ENCODE peak calls at places on chromosomes 16 and 17, in four cellular contexts. G is thyroid gland, P is NCI-H1092 treated with DMSO at 0.1 percent for 48 hours, V is dorsolateral prefrontal cortex. O is an unnamed sample.

GRCh38 chr17:68993112-68993511 is 37.9 kb upstream of the ABCA8 start:
- DNase-seq in G (no peak), P (no peak), V (no peak), O (no peak)

GRCh38 chr17:40452074-40452787 is 9.0 kb downstream of the IGFBP4 start:
- DNase-seq in G (no peak), P (no peak), V (no peak), O (no peak)

GRCh38 chr17:61015966-61016365 is 338.3 kb downstream of the BCAS3 start:
- DNase-seq in G (no peak), P (no peak), V (no peak), O (no peak)

GRCh38 chr16:1933097-1933661 is 9.8 kb downstream of the MSRB1 start:
- DNase-seq in G (no peak), P (no peak), V (no peak), O (no peak)

GRCh38 chr17:77948690-77949114 is 9.8 kb upstream of the TNRC6C start:
- DNase-seq in G (peak; percentile 17), P (no peak), V (peak; percentile 82), O (no peak)

GRCh38 chr17:78976907-78977680 is 2.6 kb downstream of the LGALS3BP start:
- DNase-seq in G (no peak), P (no peak), V (no peak), O (no peak)

GRCh38 chr17:34998205-34998604 is 17.9 kb downstream of the LIG3 start:
- DNase-seq in G (peak; percentile 87), P (peak; percentile 17), V (peak; percentile 83), O (peak; percentile 40)

GRCh38 chr17:35898283-35899070 is 18.3 kb upstream of the CCL5 start:
- DNase-seq in G (peak; percentile 83), P (peak; percentile 71), V (no peak), O (peak; percentile 1)

GRCh38 chr17:41329279-41329925 is 13.9 kb upstream of the KRTAP17-1 start:
- DNase-seq in G (peak; percentile 35), P (peak; percentile 26), V (no peak), O (peak; percentile 22)

GRCh38 chr17:75240394-75241142 is 20.8 kb downstream of the GGA3 start:
- DNase-seq in G (no peak), P (peak; percentile 6), V (no peak), O (peak; percentile 92)

GRCh38 chr17:40727447-40728231 is 24.1 kb upstream of the KRT24 start:
- DNase-seq in G (peak; percentile 2), P (no peak), V (no peak), O (no peak)

GRCh38 chr16:77406680-77407079 is 28.2 kb downstream of the ADAMTS18 start:
- DNase-seq in G (no peak), P (no peak), V (no peak), O (no peak)

GRCh38 chr16:69112285-69113129 is 7.1 kb downstream of the HAS3 start:
- DNase-seq in G (peak; percentile 45), P (no peak), V (peak; percentile 36), O (peak; percentile 57)

GRCh38 chr17:15463363-15463762 is 4.1 kb downstream of the CDRT4 start:
- DNase-seq in G (peak; percentile 83), P (peak; percentile 22), V (no peak), O (peak; percentile 16)

GRCh38 chr17:40903129-40903847 is 18.2 kb upstream of the KRT20 start:
- DNase-seq in G (no peak), P (peak; percentile 32), V (no peak), O (no peak)

GRCh38 chr17:80982426-80982974 is 9.1 kb upstream of the CHMP6 start:
- DNase-seq in G (no peak), P (no peak), V (no peak), O (no peak)

GRCh38 chr16:26715969-26716368 is 350.8 kb upstream of the C16orf82 start:
- DNase-seq in G (no peak), P (no peak), V (no peak), O (no peak)

GRCh38 chr16:12377497-12377896 is 401.0 kb downstream of the SNX29 start:
- DNase-seq in G (no peak), P (no peak), V (no peak), O (no peak)

GRCh38 chr17:57277923-57278604 is 21.7 kb downstream of the MSI2 start:
- DNase-seq in G (no peak), P (no peak), V (no peak), O (no peak)